ENCODE peak calls at places on chromosomes 5 and 9, in eight cellular contexts. G is breast epithelium, T is PC-3, P is colonic mucosa, I is astrocyte, L is neural progenitor cell, W is neuronal stem cell, Z is fibroblast of lung. U is an unnamed sample.
A peak's percentile ranks its signal among the peaks of the same experiment; 100 is the strongest.

GRCh38 chr5:96844476-96844990 is 31.8 kb upstream of the ERAP2 start:
- DNase-seq in G (no peak), T (no peak), P (no peak), I (no peak), L (no peak), W (no peak), Z (no peak), U (peak; percentile 69)

GRCh38 chr5:133373121-133373870 is 239.0 kb downstream of the FSTL4 start:
- DNase-seq in G (no peak), T (no peak), P (no peak), I (no peak), L (no peak), W (no peak), Z (no peak), U (no peak)

GRCh38 chr5:107565791-107566536 is 104.8 kb downstream of the EFNA5 start:
- DNase-seq in G (no peak), T (no peak), P (no peak), I (peak; percentile 23), L (peak; percentile 64), W (peak; percentile 31), Z (no peak), U (no peak)

GRCh38 chr5:56684159-56684558 is 131.2 kb upstream of the MAP3K1 start:
- DNase-seq in G (no peak), T (no peak), P (no peak), I (no peak), L (no peak), W (no peak), Z (no peak), U (no peak)

GRCh38 chr5:83306572-83307241 is 164.8 kb upstream of the VCAN start:
- DNase-seq in G (no peak), T (peak; percentile 51), P (no peak), I (peak; percentile 96), L (no peak), W (no peak), Z (peak; percentile 91), U (peak; percentile 94)

GRCh38 chr5:56011835-56012234 is 17.1 kb upstream of the IL6ST start:
- DNase-seq in G (no peak), T (peak; percentile 74), P (no peak), I (peak; percentile 90), L (no peak), W (no peak), Z (peak; percentile 96), U (peak; percentile 92)

GRCh38 chr5:10702040-10702629 is 58.9 kb downstream of the DAP start:
- DNase-seq in G (no peak), T (peak; percentile 98), P (no peak), I (peak; percentile 99), L (no peak), W (no peak), Z (peak; percentile 96), U (peak; percentile 88)

GRCh38 chr5:1513326-1514026 is 10.3 kb downstream of the LPCAT1 start:
- DNase-seq in G (peak; percentile 31), T (no peak), P (no peak), I (no peak), L (peak; percentile 2), W (no peak), Z (no peak), U (no peak)

GRCh38 chr9:5188060-5188707 is 2.7 kb upstream of the INSL6 start:
- DNase-seq in G (no peak), T (no peak), P (no peak), I (no peak), L (no peak), W (no peak), Z (no peak), U (no peak)

GRCh38 chr9:36011379-36011778 is 25.3 kb upstream of the RECK start:
- DNase-seq in G (no peak), T (no peak), P (no peak), I (peak; percentile 51), L (no peak), W (no peak), Z (no peak), U (peak; percentile 13)

GRCh38 chr9:131276107-131276888 is at the start of gene FAM78A:
- DNase-seq in G (no peak), T (no peak), P (no peak), I (no peak), L (peak; percentile 63), W (no peak), Z (no peak), U (no peak)

GRCh38 chr5:172835246-172836030 is 1.4 kb downstream of the ERGIC1 start:
- DNase-seq in G (no peak), T (no peak), P (no peak), I (no peak), L (no peak), W (no peak), Z (no peak), U (no peak)

GRCh38 chr5:135239461-135240282 is 159.4 kb downstream of the MACROH2A1 start:
- DNase-seq in G (peak; percentile 34), T (no peak), P (peak; percentile 16), I (peak; percentile 61), L (no peak), W (no peak), Z (peak; percentile 83), U (peak; percentile 68)

DNA sequence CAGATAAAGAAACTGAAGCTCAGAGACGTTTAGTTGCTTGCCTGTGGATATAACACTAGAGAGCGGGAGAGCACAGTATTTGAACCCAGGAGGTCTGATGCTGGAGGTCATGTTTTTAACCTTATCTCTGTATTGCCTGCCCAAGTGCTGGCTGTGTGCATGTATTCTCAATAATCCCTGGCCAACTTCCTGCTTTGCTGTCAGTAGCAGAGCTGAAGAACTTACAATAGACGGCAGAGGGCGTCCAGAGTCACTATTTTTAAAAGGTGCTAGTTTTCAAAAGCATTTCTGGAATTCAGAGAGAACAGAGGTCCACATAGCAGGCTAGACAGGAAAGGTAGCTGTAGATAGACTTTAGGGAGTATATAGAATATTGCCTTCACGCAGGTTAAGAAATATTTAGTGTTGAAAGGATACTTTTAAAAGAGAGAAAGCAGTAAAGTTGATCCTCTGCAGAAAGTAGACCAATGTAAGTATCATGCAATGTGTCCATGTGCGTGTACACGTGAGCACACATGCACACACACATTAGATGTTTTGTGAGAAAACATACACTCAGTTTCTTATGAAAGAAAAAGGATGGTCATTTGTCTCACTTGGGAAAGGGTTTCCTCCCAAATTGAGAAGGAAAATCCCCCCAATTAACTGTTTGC is 46.3 kb downstream of the PTCD2 start:
- DNase-seq in G (no peak), T (peak; percentile 78), P (peak; percentile 69), I (peak; percentile 55), L (peak; percentile 75), W (peak; percentile 61), Z (peak; percentile 82), U (peak; percentile 90)
- H3K4me1 ChIP-seq in G (no peaks in the 10 kb centered on the region), T (peaks cover 19% of the 10 kb centered on the region), P (no peaks in the 10 kb centered on the region), I (peaks cover 26% of the 10 kb centered on the region), L (peaks cover 5% of the 10 kb centered on the region), W (peaks cover 5% of the 10 kb centered on the region), Z (peaks cover 13% of the 10 kb centered on the region), U (peaks cover 27% of the 10 kb centered on the region)

GRCh38 chr5:112024769-112025168 is 267.8 kb upstream of the NREP start:
- DNase-seq in G (no peak), T (no peak), P (no peak), I (no peak), L (no peak), W (no peak), Z (peak; percentile 40), U (peak; percentile 79)
- H3K4me1 ChIP-seq in G (no peaks in the 10 kb centered on the region), T (no peaks in the 10 kb centered on the region), P (no peaks in the 10 kb centered on the region), I (no peaks in the 10 kb centered on the region), L (peaks cover 6% of the 10 kb centered on the region), W (no peaks in the 10 kb centered on the region), Z (no peaks in the 10 kb centered on the region), U (peaks cover 6% of the 10 kb centered on the region)

GRCh38 chr5:127009784-127010183 is 20.6 kb downstream of the MARCHF3 start:
- DNase-seq in G (no peak), T (no peak), P (no peak), I (no peak), L (no peak), W (no peak), Z (no peak), U (no peak)
- H3K4me1 ChIP-seq in G (no peaks in the 10 kb centered on the region), T (no peaks in the 10 kb centered on the region), P (no peaks in the 10 kb centered on the region), I (peaks cover 25% of the 10 kb centered on the region), L (no peaks in the 10 kb centered on the region), W (no peaks in the 10 kb centered on the region), Z (peaks cover 9% of the 10 kb centered on the region), U (peaks cover 17% of the 10 kb centered on the region)

GRCh38 chr5:115419794-115420585 is 123.5 kb upstream of the CCDC112 start:
- DNase-seq in G (no peak), T (peak; percentile 94), P (no peak), I (peak; percentile 97), L (no peak), W (no peak), Z (peak; percentile 96), U (peak; percentile 82)

GRCh38 chr5:115418788-115419187 is 122.3 kb upstream of the CCDC112 start:
- DNase-seq in G (no peak), T (peak; percentile 42), P (peak; percentile 60), I (no peak), L (no peak), W (no peak), Z (no peak), U (no peak)

GRCh38 chr5:115415143-115415491 is 118.7 kb upstream of the CCDC112 start:
- DNase-seq in G (no peak), T (peak; percentile 86), P (peak; percentile 94), I (peak; percentile 84), L (peak; percentile 29), W (peak; percentile 31), Z (peak; percentile 89), U (no peak)

GRCh38 chr5:115417076-115417475 is 120.6 kb upstream of the CCDC112 start:
- DNase-seq in G (no peak), T (no peak), P (no peak), I (no peak), L (no peak), W (no peak), Z (no peak), U (no peak)

GRCh38 chr5:115414406-115415142 is 118.1 kb upstream of the CCDC112 start:
- DNase-seq in G (no peak), T (no peak), P (no peak), I (peak; percentile 93), L (no peak), W (no peak), Z (peak; percentile 97), U (peak; percentile 54)
- H3K4me1 ChIP-seq in G (no peaks in the 10 kb centered on the region), T (peaks cover 32% of the 10 kb centered on the region), P (peaks cover 6% of the 10 kb centered on the region), I (peaks cover 19% of the 10 kb centered on the region), L (peaks cover 7% of the 10 kb centered on the region), W (peaks cover 10% of the 10 kb centered on the region), Z (peaks cover 12% of the 10 kb centered on the region), U (peaks cover 41% of the 10 kb centered on the region)

DNA sequence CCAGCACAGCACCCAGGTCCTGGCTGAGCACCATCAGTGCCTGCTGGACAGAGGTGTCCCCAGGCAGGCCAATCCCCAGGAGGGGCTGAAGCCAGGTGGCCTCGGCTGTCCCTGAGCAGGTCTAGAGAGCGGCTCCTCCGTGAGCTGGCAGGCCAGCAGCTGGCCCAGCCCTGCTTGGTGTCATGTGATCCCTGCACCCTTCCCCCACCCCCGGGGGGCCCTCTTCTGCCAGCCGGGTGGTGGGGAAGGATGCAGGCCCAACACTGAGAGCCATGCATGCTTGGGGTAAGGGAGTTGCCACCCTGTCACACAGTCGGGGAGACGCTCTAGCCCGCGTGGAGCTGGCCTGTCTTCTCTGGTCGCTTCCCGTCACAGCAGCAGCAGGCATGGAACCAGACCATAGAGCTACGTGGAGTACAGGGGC is 7.1 kb downstream of the RALGDS start:
- DNase-seq in G (no peak), T (no peak), P (no peak), I (no peak), L (no peak), W (no peak), Z (no peak), U (peak; percentile 40)
- H3K4me1 ChIP-seq in G (peaks cover 66% of the 10 kb centered on the region), T (no peaks in the 10 kb centered on the region), P (peaks cover 28% of the 10 kb centered on the region), I (peaks cover 46% of the 10 kb centered on the region), L (peaks cover 19% of the 10 kb centered on the region), W (peaks cover 36% of the 10 kb centered on the region), Z (peaks cover 9% of the 10 kb centered on the region), U (peaks cover 48% of the 10 kb centered on the region)

GRCh38 chr5:14209836-14210235 is 66.7 kb downstream of the TRIO start:
- DNase-seq in G (no peak), T (no peak), P (no peak), I (no peak), L (no peak), W (no peak), Z (no peak), U (no peak)
- H3K4me1 ChIP-seq in G (peaks cover under 1% of the 10 kb centered on the region), T (peaks cover 50% of the 10 kb centered on the region), P (peaks cover 15% of the 10 kb centered on the region), I (peaks cover 73% of the 10 kb centered on the region), L (peaks cover 21% of the 10 kb centered on the region), W (peaks cover 9% of the 10 kb centered on the region), Z (peaks cover 34% of the 10 kb centered on the region), U (peaks cover 65% of the 10 kb centered on the region)